ENCODE peak calls at places on chromosomes 12 and 14, in four cellular contexts. M, V, J and S are unnamed samples.

GRCh38 chr14:96410119-96410518 is 18.2 kb downstream of the AK7 start:
- DNase-seq in V (no peak), M (no peak), J (no peak), S (no peak)

GRCh38 chr14:96037891-96038557 is 1.1 kb upstream of the C14orf132 start:
- DNase-seq in J (no peak), V (no peak), M (no peak), S (no peak)

GRCh38 chr14:73014105-73014504 is 12.8 kb downstream of the ZFYVE1 start:
- DNase-seq in M (no peak), V (no peak), J (peak; percentile 90), S (peak; percentile 35)

GRCh38 chr14:99612737-99613330 is 8.8 kb upstream of the CCDC85C start:
- DNase-seq in J (no peak), M (no peak), V (no peak), S (no peak)

GRCh38 chr12:40446385-40446784 is 221.6 kb downstream of the LRRK2 start:
- DNase-seq in V (peak; percentile 13), M (peak; percentile 26), J (no peak), S (peak; percentile 1)

GRCh38 chr12:104698871-104699270 is 242.1 kb downstream of the CHST11 start:
- DNase-seq in V (no peak), J (no peak), M (no peak), S (no peak)

GRCh38 chr12:93540506-93540905 is 32.0 kb upstream of the SOCS2 start:
- DNase-seq in M (no peak), J (no peak), V (no peak), S (no peak)

GRCh38 chr12:69105101-69105613 is 134.2 kb upstream of the CPSF6 start:
- DNase-seq in M (no peak), J (no peak), V (no peak), S (no peak)

GRCh38 chr12:122023339-122024131 is 1.9 kb downstream of the BCL7A start:
- DNase-seq in M (no peak), V (peak; percentile 69), J (no peak), S (no peak)

GRCh38 chr12:52121848-52122838 is 42.6 kb downstream of the SMIM41 start:
- DNase-seq in M (no peak), J (no peak), V (peak; percentile 68), S (no peak)

GRCh38 chr14:25111061-25111601 is 61.2 kb upstream of the STXBP6 start:
- DNase-seq in M (no peak), V (no peak), J (no peak), S (no peak)

GRCh38 chr12:57487055-57487596 is 742 bp upstream of the MARS1 start:
- DNase-seq in M (no peak), V (no peak), J (no peak), S (no peak)

GRCh38 chr14:70489579-70490175 is 37.7 kb downstream of the ADAM21 start:
- DNase-seq in V (no peak), M (no peak), J (no peak), S (no peak)

GRCh38 chr14:91373591-91374245 is 43.9 kb downstream of the CCDC88C start:
- DNase-seq in V (no peak), M (no peak), J (peak; percentile 80), S (peak; percentile 68)
- TF ChIP-seq SPI1 in V (no peak), M (no peak), J (peak; percentile 97), S (peak; percentile 98)

DNA sequence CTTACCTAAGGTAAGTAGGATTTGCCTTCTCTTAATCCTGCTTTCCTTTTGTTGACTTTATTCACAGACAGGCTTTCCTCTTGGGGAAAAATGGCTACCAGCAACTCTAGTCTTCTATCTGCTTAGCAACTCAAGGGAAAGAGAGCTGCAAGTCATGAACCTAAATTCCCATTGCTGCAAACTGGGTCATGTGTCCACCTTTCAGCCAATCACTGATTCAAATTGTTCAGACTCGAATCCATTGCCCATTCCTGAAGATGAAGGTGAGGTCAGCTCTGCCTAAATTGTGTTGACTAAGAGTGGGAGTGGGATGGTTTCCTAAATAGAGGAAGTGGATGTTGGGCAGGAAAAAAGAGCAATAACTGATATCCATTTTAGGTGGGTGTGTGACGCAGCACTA is 7.7 kb downstream of the FBXW8 start:
- DNase-seq in V (peak; percentile 61), J (no peak), M (no peak), S (no peak)
- TF ChIP-seq SPI1 in V (peak; percentile 96), J (peak; percentile 47), M (peak; percentile 79), S (peak; percentile 54)

DNA sequence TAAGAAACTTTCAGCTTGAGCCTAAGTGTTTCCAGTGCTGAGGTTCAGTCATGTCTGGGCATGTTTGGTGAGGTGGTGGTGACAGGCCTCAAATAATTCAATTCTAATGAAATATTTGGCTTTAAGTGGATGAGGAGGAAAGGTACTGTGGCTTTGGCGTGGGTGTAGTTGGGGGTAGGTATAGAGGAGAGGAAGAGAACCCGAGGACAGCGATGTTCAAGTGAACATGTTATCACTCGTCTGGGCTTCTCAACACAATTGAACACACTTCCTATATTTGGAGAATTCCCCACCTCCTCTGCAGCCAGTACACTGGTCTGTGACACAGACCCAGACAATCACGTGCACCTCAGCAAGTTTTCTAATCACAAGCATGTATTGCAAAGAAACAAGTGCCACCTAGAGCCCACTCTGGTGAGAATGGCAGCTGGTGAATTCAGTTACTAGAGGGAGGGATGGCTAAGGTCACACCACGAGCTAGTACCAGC is 53.0 kb downstream of the IFNG-AS1 start:
- DNase-seq in V (no peak), M (no peak), J (peak; percentile 65), S (no peak)
- TF ChIP-seq SPI1 in V (no peak), M (no peak), J (peak; percentile 76), S (peak; percentile 75)

GRCh38 chr14:74763803-74764531 is 851 bp downstream of the YLPM1 start:
- DNase-seq in V (peak; percentile 14), J (no peak), M (no peak), S (no peak)
- TF ChIP-seq SPI1 in V (no peak), J (no peak), M (no peak), S (no peak)

DNA sequence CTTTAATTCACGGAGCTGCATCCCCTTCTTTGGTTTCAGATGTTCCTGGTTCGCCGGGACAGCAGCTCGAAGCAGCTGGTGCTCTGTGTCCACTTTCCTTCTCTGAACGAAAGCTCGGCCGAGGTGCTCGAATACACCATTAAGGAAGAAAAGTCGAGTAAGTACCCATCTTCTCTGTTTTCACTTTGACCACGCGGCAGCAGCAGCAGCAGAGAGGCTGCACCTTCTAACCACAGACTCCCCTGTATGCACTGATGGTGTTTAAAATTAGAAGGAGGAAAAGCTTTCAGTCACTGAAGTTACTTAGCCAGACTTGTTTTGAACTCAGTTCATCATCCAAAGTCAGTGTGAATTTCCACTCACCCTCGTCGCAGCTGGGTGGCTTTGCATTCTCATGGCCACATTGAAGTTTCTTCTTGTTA is 63.8 kb downstream of the RIN3 start:
- DNase-seq in V (no peak), J (peak; percentile 89), M (no peak), S (no peak)
- TF ChIP-seq SPI1 in V (no peak), J (no peak), M (no peak), S (no peak)

DNA sequence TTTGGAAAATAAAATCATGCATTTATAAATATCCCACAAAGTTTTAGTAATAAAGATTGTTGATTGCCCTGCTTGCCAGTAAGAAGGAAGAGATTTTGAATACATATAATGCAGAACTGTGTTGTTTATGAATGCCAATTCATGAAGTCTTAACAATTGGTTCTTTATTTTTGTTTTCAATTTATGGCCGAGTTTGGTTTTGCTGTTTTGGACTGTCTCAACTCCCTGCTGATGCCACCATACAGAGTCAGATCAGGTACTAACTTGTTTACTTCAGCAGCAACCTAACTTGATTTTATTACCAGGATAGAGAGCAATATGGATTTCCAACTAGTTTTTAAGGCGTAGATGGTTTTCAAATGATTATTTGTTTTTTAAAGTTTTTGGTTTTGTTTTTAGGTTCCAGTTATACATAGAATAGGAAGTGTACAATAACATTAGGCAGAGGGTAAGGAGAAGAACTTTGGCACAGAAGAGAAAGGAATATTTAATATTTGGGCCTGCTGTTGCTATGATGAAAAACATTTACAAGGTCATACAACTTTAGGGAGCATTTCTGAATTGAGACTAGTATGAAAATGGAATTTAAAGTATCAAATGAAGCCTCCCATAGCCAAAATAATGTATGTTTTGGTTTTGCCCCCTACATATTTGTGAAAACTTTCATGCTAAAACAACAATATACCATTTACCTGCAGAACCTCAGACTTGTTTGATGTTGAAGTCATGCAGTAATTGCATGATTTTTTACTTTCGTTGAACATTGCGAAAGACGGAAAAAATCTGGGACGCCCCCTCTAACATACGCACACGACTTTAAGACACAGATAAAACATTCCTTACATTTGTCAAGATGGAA is 904 bp upstream of the FAM177A1 start:
- DNase-seq in J (no peak), M (no peak), V (no peak), S (no peak)
- TF ChIP-seq SPI1 in J (no peak), M (no peak), V (no peak), S (no peak)